ENCODE peak calls at places on chromosome 16, in five cellular contexts. F is stimulated activated CD8-positive, alpha-beta memory T cell treated with anti-CD3 and anti-CD28 coated beads, Interleukin-4, amount 100 ng/mL, for 1 hour; L is HCT116; X is AG08396; W is ascending aorta. Y is an unnamed sample.

GRCh38 chr16:72129976-72130656 is 36.5 kb downstream of the DHX38 start:
- DNase-seq in X (no peak), L (no peak), F (no peak), W (no peak), Y (no peak)

GRCh38 chr16:24257965-24258364 is 1.8 kb downstream of the CACNG3 start:
- DNase-seq in F (no peak), W (no peak), L (no peak), X (no peak), Y (no peak)

GRCh38 chr16:23014592-23014991 is 134.7 kb downstream of the USP31 start:
- DNase-seq in L (no peak), F (no peak), X (no peak), W (no peak), Y (no peak)

GRCh38 chr16:85151603-85152413 is 39.5 kb upstream of the CIBAR2 start:
- DNase-seq in L (no peak), F (no peak), W (peak), X (peak), Y (no peak)

GRCh38 chr16:77399546-77399945 is 35.3 kb downstream of the ADAMTS18 start:
- DNase-seq in F (no peak), W (no peak), L (no peak), X (no peak), Y (no peak)

GRCh38 chr16:89953671-89954406 is 5.3 kb downstream of the DEF8 start:
- DNase-seq in L (no peak), W (no peak), F (no peak), X (no peak), Y (no peak)

GRCh38 chr16:78452030-78452429 is 352.6 kb downstream of the WWOX start:
- DNase-seq in X (no peak), L (no peak), F (no peak), W (no peak), Y (no peak)

GRCh38 chr16:49639739-49640388 is 216.0 kb downstream of the ZNF423 start:
- DNase-seq in L (no peak), W (peak), F (no peak), X (peak), Y (no peak)

GRCh38 chr16:89320717-89321501 is 103.4 kb downstream of the ZNF778 start:
- DNase-seq in F (no peak), L (no peak), X (peak), W (no peak), Y (no peak)

GRCh38 chr16:69927056-69927757 is 23.9 kb upstream of the CLEC18A start:
- DNase-seq in L (no peak), F (no peak), W (peak), X (peak), Y (no peak)

GRCh38 chr16:11257131-11257938 is 1.3 kb upstream of the SOCS1 start:
- DNase-seq in L (peak), X (peak), F (peak), W (peak), Y (no peak)

GRCh38 chr16:12341966-12342365 is 365.4 kb downstream of the SNX29 start:
- DNase-seq in L (no peak), W (no peak), X (no peak), F (no peak), Y (no peak)

GRCh38 chr16:4800290-4801041 is 2.0 kb downstream of the ROGDI start:
- DNase-seq in L (no peak), F (no peak), W (no peak), X (no peak), Y (no peak)

GRCh38 chr16:15585956-15586355 is 57.0 kb downstream of the MARF1 start:
- DNase-seq in F (no peak), X (no peak), L (no peak), W (no peak), Y (no peak)

GRCh38 chr16:17104654-17105053 is 366.1 kb downstream of the XYLT1 start:
- DNase-seq in F (no peak), W (no peak), L (no peak), X (no peak), Y (no peak)

GRCh38 chr16:15653227-15653626 is 3.2 kb downstream of the NDE1 start:
- DNase-seq in L (no peak), X (peak), W (peak), F (no peak), Y (no peak)

GRCh38 chr16:85735225-85735722 is 15.6 kb downstream of the C16orf74 start:
- DNase-seq in F (peak), L (no peak), W (no peak), X (no peak), Y (no peak)

GRCh38 chr16:84526794-84527485 is 22.5 kb upstream of the MEAK7 start:
- DNase-seq in W (no peak), L (no peak), X (peak), F (no peak), Y (no peak)

GRCh38 chr16:73713817-73714495 is 582.7 kb upstream of the PSMD7 start:
- DNase-seq in W (no peak), L (peak), F (no peak), X (peak), Y (peak)

GRCh38 chr16:46765050-46765449 is 16.9 kb upstream of the MYLK3 start:
- DNase-seq in F (no peak), W (no peak), X (peak), L (no peak), Y (no peak)

GRCh38 chr16:1818873-1819525 is 7.6 kb downstream of the HAGH start:
- DNase-seq in X (no peak), F (no peak), L (no peak), W (no peak), Y (no peak)

GRCh38 chr16:48426244-48427135 is 41.3 kb upstream of the SIAH1 start:
- DNase-seq in F (no peak), W (no peak), X (no peak), L (no peak), Y (no peak)

GRCh38 chr16:35492225-35492624 is 2032.8 kb downstream of the TP53TG3F start:
- DNase-seq in W (no peak), X (no peak), F (no peak), L (no peak), Y (no peak)

GRCh38 chr16:57775661-57776469 is 26.4 kb downstream of the KIFC3 start:
- DNase-seq in F (no peak), L (no peak), W (no peak), X (no peak), Y (no peak)

GRCh38 chr16:65225488-65225887 is 103.6 kb upstream of the CDH11 start:
- DNase-seq in X (no peak), W (no peak), L (no peak), F (no peak), Y (no peak)

GRCh38 chr16:73560497-73560896 is 512.6 kb upstream of the ZFHX3 start:
- DNase-seq in X (no peak), L (no peak), W (no peak), F (no peak), Y (no peak)

GRCh38 chr16:89565506-89566372 is 5.3 kb downstream of the RPL13 start:
- DNase-seq in F (no peak), X (peak), L (peak), W (no peak), Y (no peak)

GRCh38 chr16:84331998-84332780 is 36.1 kb upstream of the ATP2C2 start:
- DNase-seq in W (no peak), F (no peak), X (no peak), L (no peak), Y (no peak)

GRCh38 chr16:47660540-47660939 is 199.4 kb downstream of the PHKB start:
- DNase-seq in X (no peak), L (no peak), F (no peak), W (no peak), Y (no peak)

GRCh38 chr16:56841233-56841632 is 23.8 kb upstream of the SLC12A3 start:
- DNase-seq in F (no peak), W (no peak), X (peak), L (no peak), Y (no peak)

GRCh38 chr16:66342294-66342900 is 24.1 kb upstream of the CDH5 start:
- DNase-seq in L (no peak), F (no peak), X (peak), W (no peak), Y (no peak)

GRCh38 chr16:56812884-56813283 is 52.1 kb upstream of the SLC12A3 start:
- DNase-seq in F (no peak), L (no peak), W (no peak), X (no peak), Y (no peak)